ENCODE peak calls at places on chromosomes 1 and 21, in nine cellular contexts. M is NCI-H2081; X is small intestine; Q is stimulated activated CD4-positive, alpha-beta T cell treated with anti-CD3 and anti-CD28 coated beads, Interleukin-2, amount 100 ng/mL, for 24 hours; N is aorta; O is nucleus accumbens; T is left ventricle myocardium superior; W is ACHN; C is endodermal cell. D is an unnamed sample.

GRCh38 chr1:98044071-98044697 is 123.3 kb upstream of the DPYD start:
- DNase-seq in M (no peak), X (no peak), Q (no peak), N (no peak), O (no peak), T (no peak), W (no peak), C (peak), D (no peak)

GRCh38 chr1:114746450-114747121 is 11.2 kb downstream of the CSDE1 start:
- DNase-seq in M (no peak), X (no peak), Q (no peak), N (no peak), O (no peak), T (no peak), W (no peak), C (no peak), D (no peak)

GRCh38 chr1:182668633-182669032 is 15.8 kb downstream of the RGS8 start:
- DNase-seq in M (no peak), X (no peak), Q (no peak), N (no peak), O (no peak), T (no peak), W (no peak), C (peak), D (no peak)

GRCh38 chr1:156308078-156308477 is 9.0 kb upstream of the VHLL start:
- DNase-seq in M (no peak), X (no peak), Q (no peak), N (no peak), O (no peak), T (no peak), W (no peak), C (no peak), D (no peak)

GRCh38 chr21:40067751-40068150 is 200.5 kb downstream of the PCP4 start:
- DNase-seq in M (no peak), X (no peak), Q (no peak), N (no peak), O (no peak), T (no peak), W (no peak), C (no peak), D (no peak)

GRCh38 chr1:205852969-205853368 is 3.0 kb upstream of the PM20D1 start:
- DNase-seq in M (no peak), X (no peak), Q (no peak), N (no peak), O (no peak), T (no peak), W (no peak), C (no peak), D (no peak)

GRCh38 chr1:54396280-54396903 is 9.8 kb downstream of the SSBP3 start:
- DNase-seq in M (no peak), X (no peak), Q (no peak), N (no peak), O (no peak), T (no peak), W (no peak), C (no peak), D (peak)

GRCh38 chr1:43238104-43238503 is 31.7 kb upstream of the TMEM125 start:
- DNase-seq in M (peak), X (peak), Q (peak), N (no peak), O (no peak), T (peak), W (peak), C (peak), D (peak)

GRCh38 chr1:11653616-11654570 is at the start of gene FBXO2:
- DNase-seq in M (no peak), X (peak), Q (no peak), N (peak), O (no peak), T (peak), W (no peak), C (peak), D (peak)

GRCh38 chr1:78519446-78519845 is 28.7 kb downstream of the PTGFR start:
- DNase-seq in M (no peak), X (no peak), Q (no peak), N (no peak), O (no peak), T (no peak), W (no peak), C (no peak), D (no peak)

GRCh38 chr1:8540971-8541370 is 223.1 kb downstream of the SLC45A1 start:
- DNase-seq in M (no peak), X (no peak), Q (no peak), N (no peak), O (no peak), T (no peak), W (no peak), C (no peak), D (no peak)

GRCh38 chr1:32791881-32792280 is 25.3 kb downstream of the YARS1 start:
- DNase-seq in M (no peak), X (no peak), Q (no peak), N (no peak), O (no peak), T (no peak), W (no peak), C (no peak), D (no peak)

GRCh38 chr1:24308365-24309015 is 10.7 kb upstream of the GRHL3 start:
- DNase-seq in M (no peak), X (no peak), Q (no peak), N (no peak), O (no peak), T (no peak), W (peak), C (peak), D (no peak)

GRCh38 chr21:34889287-34889536 is 159.9 kb downstream of the RUNX1 start:
- DNase-seq in M (peak), X (peak), Q (peak), N (peak), O (no peak), T (peak), W (peak), C (peak), D (no peak)

GRCh38 chr21:44473915-44474555 is 18.7 kb downstream of the LRRC3 start:
- DNase-seq in M (no peak), X (no peak), Q (no peak), N (peak), O (no peak), T (no peak), W (no peak), C (no peak), D (no peak)

GRCh38 chr1:168629466-168629865 is 53.1 kb downstream of the XCL1 start:
- DNase-seq in M (no peak), X (no peak), Q (no peak), N (no peak), O (no peak), T (no peak), W (no peak), C (no peak), D (no peak)

GRCh38 chr1:245380790-245381535 is 226.2 kb downstream of the KIF26B start:
- DNase-seq in M (no peak), X (no peak), Q (no peak), N (no peak), O (no peak), T (no peak), W (peak), C (peak), D (no peak)

GRCh38 chr1:101136739-101137138 is 100.1 kb upstream of the S1PR1 start:
- DNase-seq in M (no peak), X (no peak), Q (no peak), N (no peak), O (no peak), T (no peak), W (no peak), C (no peak), D (no peak)

GRCh38 chr1:179031284-179031683 is 5.6 kb downstream of the FAM20B start:
- DNase-seq in M (no peak), X (no peak), Q (no peak), N (no peak), O (no peak), T (no peak), W (no peak), C (no peak), D (no peak)

GRCh38 chr1:84078108-84078823 is 65.8 kb upstream of the PRKACB start:
- DNase-seq in M (peak), X (peak), Q (peak), N (peak), O (no peak), T (no peak), W (peak), C (peak), D (no peak)

GRCh38 chr1:112673589-112674439 is 645 bp upstream of the MOV10 start:
- DNase-seq in M (no peak), X (peak), Q (no peak), N (peak), O (no peak), T (no peak), W (peak), C (no peak), D (peak)

GRCh38 chr1:104621221-104621620 is 871.5 kb downstream of the AMY1C start:
- DNase-seq in M (no peak), X (no peak), Q (no peak), N (no peak), O (no peak), T (no peak), W (no peak), C (no peak), D (no peak)

GRCh38 chr1:213335084-213335483 is 284.0 kb downstream of the RPS6KC1 start:
- DNase-seq in M (no peak), X (no peak), Q (no peak), N (no peak), O (no peak), T (no peak), W (no peak), C (no peak), D (no peak)

GRCh38 chr1:197838836-197839235 is 63.6 kb upstream of the DENND1B start:
- DNase-seq in M (no peak), X (peak), Q (no peak), N (no peak), O (no peak), T (no peak), W (peak), C (no peak), D (no peak)

GRCh38 chr1:17611991-17612390 is 72.5 kb downstream of the ARHGEF10L start:
- DNase-seq in M (no peak), X (no peak), Q (no peak), N (no peak), O (no peak), T (no peak), W (peak), C (no peak), D (no peak)

GRCh38 chr1:78114034-78114956 is 68.5 kb downstream of the GIPC2 start:
- DNase-seq in M (peak), X (peak), Q (peak), N (no peak), O (no peak), T (peak), W (peak), C (peak), D (peak)

GRCh38 chr1:105779727-105780126 is 1276.7 kb upstream of the PRMT6 start:
- DNase-seq in M (no peak), X (no peak), Q (no peak), N (no peak), O (no peak), T (no peak), W (no peak), C (no peak), D (no peak)

GRCh38 chr1:45443580-45444446 is 47.1 kb downstream of the TESK2 start:
- DNase-seq in M (no peak), X (peak), Q (no peak), N (no peak), O (no peak), T (no peak), W (no peak), C (no peak), D (no peak)

GRCh38 chr1:156870734-156871133 is 10.1 kb downstream of the NTRK1 start:
- DNase-seq in M (no peak), X (no peak), Q (no peak), N (no peak), O (no peak), T (no peak), W (peak), C (no peak), D (no peak)

GRCh38 chr1:32998009-32998555 is 33.5 kb upstream of the RNF19B start:
- DNase-seq in M (no peak), X (peak), Q (no peak), N (no peak), O (no peak), T (no peak), W (no peak), C (no peak), D (no peak)

GRCh38 chr1:37930246-37931142 is 16.4 kb downstream of the INPP5B start:
- DNase-seq in M (no peak), X (no peak), Q (peak), N (no peak), O (no peak), T (peak), W (no peak), C (no peak), D (no peak)